ENCODE peak calls at places on chromosome 3, in seven cellular contexts. One of them, this sample, is unnamed.

GRCh38 chr3:57826286-57826951 is 70.3 kb downstream of the SLMAP start:
- DNase-seq in epithelial cell of esophagus: no peak
- DNase-seq in heart left ventricle: no peak
- DNase-seq in ovary: no peak
- DNase-seq in body of pancreas: no peak
- DNase-seq in skeletal muscle cell: no peak
- DNase-seq in A549: no peak
- DNase-seq in this sample: no peak

GRCh38 chr3:28698706-28699105 is 350.1 kb upstream of the AZI2 start:
- DNase-seq in body of pancreas: no peak
- DNase-seq in A549: no peak
- DNase-seq in ovary: no peak
- DNase-seq in heart left ventricle: no peak
- DNase-seq in epithelial cell of esophagus: no peak
- DNase-seq in skeletal muscle cell: no peak
- DNase-seq in this sample: no peak

GRCh38 chr3:76138921-76139320 is 353.6 kb upstream of the ZNF717 start:
- DNase-seq in body of pancreas: no peak
- DNase-seq in A549: no peak
- DNase-seq in ovary: no peak
- DNase-seq in skeletal muscle cell: no peak
- DNase-seq in heart left ventricle: no peak
- DNase-seq in epithelial cell of esophagus: no peak
- DNase-seq in this sample: no peak

GRCh38 chr3:115487972-115488371 is 135.3 kb upstream of the GAP43 start:
- DNase-seq in heart left ventricle: no peak
- DNase-seq in ovary: no peak
- DNase-seq in body of pancreas: no peak
- DNase-seq in A549: no peak
- DNase-seq in epithelial cell of esophagus: no peak
- DNase-seq in skeletal muscle cell: no peak
- DNase-seq in this sample: no peak

GRCh38 chr3:187828571-187829452 is 83.5 kb upstream of the BCL6 start:
- DNase-seq in heart left ventricle: no peak
- DNase-seq in epithelial cell of esophagus: no peak
- DNase-seq in ovary: no peak
- DNase-seq in A549: no peak
- DNase-seq in skeletal muscle cell: no peak
- DNase-seq in body of pancreas: no peak
- DNase-seq in this sample: no peak

GRCh38 chr3:141385386-141386079 is 17.2 kb downstream of the ZBTB38 start:
- DNase-seq in A549: no peak
- DNase-seq in epithelial cell of esophagus: no peak
- DNase-seq in skeletal muscle cell: no peak
- DNase-seq in ovary: no peak
- DNase-seq in body of pancreas: no peak
- DNase-seq in heart left ventricle: no peak
- DNase-seq in this sample: no peak

GRCh38 chr3:99498544-99499234 is 139.7 kb upstream of the COL8A1 start:
- DNase-seq in skeletal muscle cell: no peak
- DNase-seq in ovary: no peak
- DNase-seq in epithelial cell of esophagus: no peak
- DNase-seq in A549: no peak
- DNase-seq in heart left ventricle: no peak
- DNase-seq in body of pancreas: no peak
- DNase-seq in this sample: no peak

GRCh38 chr3:11522398-11522715 is 121.4 kb downstream of the VGLL4 start:
- DNase-seq in ovary: no peak
- DNase-seq in epithelial cell of esophagus: peak
- DNase-seq in heart left ventricle: no peak
- DNase-seq in A549: no peak
- DNase-seq in skeletal muscle cell: no peak
- DNase-seq in body of pancreas: no peak
- DNase-seq in this sample: no peak

GRCh38 chr3:161221881-161222600 is 930 bp downstream of the NMD3 start:
- DNase-seq in ovary: no peak
- DNase-seq in heart left ventricle: no peak
- DNase-seq in A549: no peak
- DNase-seq in body of pancreas: peak
- DNase-seq in epithelial cell of esophagus: peak
- DNase-seq in skeletal muscle cell: no peak
- DNase-seq in this sample: peak

GRCh38 chr3:70871909-70872656 is 559.6 kb upstream of the MDFIC2 start:
- DNase-seq in ovary: no peak
- DNase-seq in skeletal muscle cell: peak
- DNase-seq in heart left ventricle: no peak
- DNase-seq in A549: no peak
- DNase-seq in body of pancreas: no peak
- DNase-seq in epithelial cell of esophagus: peak
- DNase-seq in this sample: no peak

GRCh38 chr3:11077466-11077865 is 76.8 kb upstream of the HRH1 start:
- DNase-seq in ovary: no peak
- DNase-seq in epithelial cell of esophagus: peak
- DNase-seq in body of pancreas: no peak
- DNase-seq in heart left ventricle: no peak
- DNase-seq in skeletal muscle cell: peak
- DNase-seq in A549: no peak
- DNase-seq in this sample: peak

GRCh38 chr3:68666409-68667193 is 265.7 kb downstream of the TAFA4 start:
- DNase-seq in heart left ventricle: no peak
- DNase-seq in A549: no peak
- DNase-seq in epithelial cell of esophagus: peak
- DNase-seq in body of pancreas: no peak
- DNase-seq in ovary: no peak
- DNase-seq in skeletal muscle cell: no peak
- DNase-seq in this sample: no peak

GRCh38 chr3:76107935-76108570 is 322.7 kb upstream of the ZNF717 start:
- DNase-seq in heart left ventricle: no peak
- DNase-seq in body of pancreas: no peak
- DNase-seq in A549: peak
- DNase-seq in skeletal muscle cell: no peak
- DNase-seq in ovary: no peak
- DNase-seq in epithelial cell of esophagus: peak
- DNase-seq in this sample: peak

GRCh38 chr3:71492566-71492965 is 91.0 kb downstream of the FOXP1 start:
- DNase-seq in epithelial cell of esophagus: no peak
- DNase-seq in body of pancreas: no peak
- DNase-seq in heart left ventricle: no peak
- DNase-seq in ovary: no peak
- DNase-seq in skeletal muscle cell: no peak
- DNase-seq in A549: no peak
- DNase-seq in this sample: no peak

GRCh38 chr3:152317956-152318355 is 49.2 kb downstream of the MBNL1 start:
- DNase-seq in heart left ventricle: no peak
- DNase-seq in ovary: no peak
- DNase-seq in skeletal muscle cell: no peak
- DNase-seq in epithelial cell of esophagus: peak
- DNase-seq in A549: no peak
- DNase-seq in body of pancreas: no peak
- DNase-seq in this sample: no peak

GRCh38 chr3:57948782-57949242 is 59.4 kb upstream of the FLNB start:
- DNase-seq in heart left ventricle: no peak
- DNase-seq in skeletal muscle cell: no peak
- DNase-seq in A549: no peak
- DNase-seq in body of pancreas: peak
- DNase-seq in epithelial cell of esophagus: no peak
- DNase-seq in ovary: no peak
- DNase-seq in this sample: no peak

GRCh38 chr3:1723726-1724125 is 374.9 kb upstream of the CNTN4 start:
- DNase-seq in skeletal muscle cell: no peak
- DNase-seq in epithelial cell of esophagus: peak
- DNase-seq in body of pancreas: no peak
- DNase-seq in heart left ventricle: no peak
- DNase-seq in A549: no peak
- DNase-seq in ovary: no peak
- DNase-seq in this sample: no peak

GRCh38 chr3:178901204-178901603 is 170.4 kb downstream of the ZMAT3 start:
- DNase-seq in body of pancreas: no peak
- DNase-seq in heart left ventricle: no peak
- DNase-seq in A549: no peak
- DNase-seq in ovary: no peak
- DNase-seq in epithelial cell of esophagus: no peak
- DNase-seq in skeletal muscle cell: no peak
- DNase-seq in this sample: no peak

GRCh38 chr3:55621026-55621422 is 133.9 kb upstream of the WNT5A start:
- DNase-seq in heart left ventricle: no peak
- DNase-seq in A549: no peak
- DNase-seq in body of pancreas: no peak
- DNase-seq in ovary: no peak
- DNase-seq in skeletal muscle cell: no peak
- DNase-seq in epithelial cell of esophagus: no peak
- DNase-seq in this sample: no peak

GRCh38 chr3:29889230-29889629 is 608.4 kb downstream of the RBMS3 start:
- DNase-seq in body of pancreas: no peak
- DNase-seq in heart left ventricle: no peak
- DNase-seq in epithelial cell of esophagus: peak
- DNase-seq in ovary: no peak
- DNase-seq in A549: no peak
- DNase-seq in skeletal muscle cell: peak
- DNase-seq in this sample: no peak

GRCh38 chr3:177742273-177742672 is 545.0 kb upstream of the TBL1XR1 start:
- DNase-seq in heart left ventricle: no peak
- DNase-seq in body of pancreas: no peak
- DNase-seq in skeletal muscle cell: no peak
- DNase-seq in epithelial cell of esophagus: no peak
- DNase-seq in ovary: no peak
- DNase-seq in A549: no peak
- DNase-seq in this sample: no peak

GRCh38 chr3:191455257-191455952 is 5.6 kb upstream of the PYDC2 start:
- DNase-seq in ovary: no peak
- DNase-seq in skeletal muscle cell: no peak
- DNase-seq in epithelial cell of esophagus: no peak
- DNase-seq in A549: no peak
- DNase-seq in body of pancreas: no peak
- DNase-seq in heart left ventricle: no peak
- DNase-seq in this sample: no peak

GRCh38 chr3:38541800-38542199 is 45.7 kb downstream of the EXOG start:
- DNase-seq in epithelial cell of esophagus: no peak
- DNase-seq in heart left ventricle: peak
- DNase-seq in ovary: no peak
- DNase-seq in skeletal muscle cell: peak
- DNase-seq in body of pancreas: no peak
- DNase-seq in A549: no peak
- DNase-seq in this sample: no peak

GRCh38 chr3:122246214-122246613 is 62.7 kb downstream of the CASR start:
- DNase-seq in A549: no peak
- DNase-seq in body of pancreas: no peak
- DNase-seq in ovary: no peak
- DNase-seq in epithelial cell of esophagus: no peak
- DNase-seq in skeletal muscle cell: no peak
- DNase-seq in heart left ventricle: no peak
- DNase-seq in this sample: no peak
- H3K4me3 ChIP-seq in A549: no peak
- H3K4me3 ChIP-seq in body of pancreas: no peak
- H3K4me3 ChIP-seq in ovary: no peak
- H3K4me3 ChIP-seq in epithelial cell of esophagus: no peak
- H3K4me3 ChIP-seq in skeletal muscle cell: no peak
- H3K4me3 ChIP-seq in heart left ventricle: no peak
- H3K4me3 ChIP-seq in this sample: no peak

GRCh38 chr3:121748638-121749275 is 784 bp downstream of the GOLGB1 start:
- DNase-seq in heart left ventricle: no peak
- DNase-seq in ovary: no peak
- DNase-seq in epithelial cell of esophagus: peak
- DNase-seq in skeletal muscle cell: peak
- DNase-seq in body of pancreas: peak
- DNase-seq in A549: peak
- DNase-seq in this sample: no peak

GRCh38 chr3:121750087-121750415 is 510 bp upstream of the GOLGB1 start:
- DNase-seq in heart left ventricle: no peak
- DNase-seq in A549: no peak
- DNase-seq in ovary: no peak
- DNase-seq in body of pancreas: no peak
- DNase-seq in epithelial cell of esophagus: no peak
- DNase-seq in skeletal muscle cell: no peak
- DNase-seq in this sample: no peak

GRCh38 chr3:121749276-121750086 is at the start of gene GOLGB1:
- DNase-seq in A549: peak
- DNase-seq in body of pancreas: peak
- DNase-seq in skeletal muscle cell: peak
- DNase-seq in ovary: peak
- DNase-seq in epithelial cell of esophagus: peak
- DNase-seq in heart left ventricle: peak
- DNase-seq in this sample: peak

GRCh38 chr3:121752261-121752660 is 2.7 kb upstream of the GOLGB1 start:
- DNase-seq in skeletal muscle cell: no peak
- DNase-seq in ovary: no peak
- DNase-seq in epithelial cell of esophagus: peak
- DNase-seq in heart left ventricle: no peak
- DNase-seq in A549: no peak
- DNase-seq in body of pancreas: no peak
- DNase-seq in this sample: no peak

GRCh38 chr3:121752772-121753171 is 3.2 kb upstream of the GOLGB1 start:
- DNase-seq in epithelial cell of esophagus: no peak
- DNase-seq in skeletal muscle cell: no peak
- DNase-seq in ovary: no peak
- DNase-seq in heart left ventricle: no peak
- DNase-seq in A549: no peak
- DNase-seq in body of pancreas: no peak
- DNase-seq in this sample: no peak
- H3K4me3 ChIP-seq in epithelial cell of esophagus: no peak
- H3K4me3 ChIP-seq in skeletal muscle cell: no peak
- H3K4me3 ChIP-seq in ovary: no peak
- H3K4me3 ChIP-seq in heart left ventricle: no peak
- H3K4me3 ChIP-seq in A549: no peak
- H3K4me3 ChIP-seq in body of pancreas: no peak
- H3K4me3 ChIP-seq in this sample: no peak

DNA sequence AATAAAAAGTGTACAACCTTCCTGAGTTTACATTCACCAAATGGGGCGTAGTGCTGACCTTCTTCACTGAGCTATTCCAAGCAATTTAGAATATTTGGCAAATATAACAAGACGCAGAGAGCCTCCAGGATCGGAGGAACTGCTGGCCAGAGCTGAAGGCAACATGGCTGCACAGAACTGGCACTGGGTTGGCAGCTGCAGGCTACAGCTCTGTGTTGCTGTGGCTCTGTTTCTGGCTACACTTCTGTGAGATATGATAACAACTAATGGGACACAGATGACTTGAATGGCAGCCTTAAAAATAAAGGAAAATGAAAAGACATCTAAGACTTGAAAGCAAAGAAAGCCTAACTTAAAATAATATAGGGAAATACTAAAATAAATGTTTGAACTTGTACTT is 10.8 kb upstream of the SLC6A20 start:
- DNase-seq in heart left ventricle: no peak
- DNase-seq in epithelial cell of esophagus: no peak
- DNase-seq in ovary: no peak
- DNase-seq in body of pancreas: no peak
- DNase-seq in skeletal muscle cell: no peak
- DNase-seq in A549: no peak
- DNase-seq in this sample: no peak
- H3K4me3 ChIP-seq in heart left ventricle: no peak
- H3K4me3 ChIP-seq in epithelial cell of esophagus: no peak
- H3K4me3 ChIP-seq in ovary: no peak
- H3K4me3 ChIP-seq in body of pancreas: no peak
- H3K4me3 ChIP-seq in skeletal muscle cell: no peak
- H3K4me3 ChIP-seq in A549: no peak
- H3K4me3 ChIP-seq in this sample: no peak

DNA sequence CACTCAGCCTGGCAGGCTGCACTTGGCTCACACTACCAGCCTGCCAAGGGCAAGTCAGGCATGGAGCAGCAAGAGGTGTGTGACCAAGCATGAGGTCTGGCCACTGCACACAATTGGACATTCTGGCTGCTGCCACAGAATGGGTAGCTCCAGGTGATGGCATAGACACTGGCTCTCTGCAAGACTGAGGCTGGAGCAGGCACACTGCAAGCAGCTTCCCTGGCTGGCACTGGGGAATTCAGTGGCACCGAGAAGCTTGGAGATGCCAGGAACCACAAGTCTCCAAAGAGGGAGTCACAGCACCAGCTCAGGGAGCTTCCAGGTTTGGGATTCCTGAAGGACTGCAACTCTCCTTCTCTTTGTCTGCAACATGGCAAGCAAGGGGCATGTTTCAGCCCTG is 42.0 kb upstream of the KCNH8 start:
- DNase-seq in ovary: no peak
- DNase-seq in skeletal muscle cell: no peak
- DNase-seq in body of pancreas: no peak
- DNase-seq in epithelial cell of esophagus: no peak
- DNase-seq in A549: no peak
- DNase-seq in heart left ventricle: no peak
- DNase-seq in this sample: no peak
- H3K4me3 ChIP-seq in ovary: no peak
- H3K4me3 ChIP-seq in skeletal muscle cell: no peak
- H3K4me3 ChIP-seq in body of pancreas: no peak
- H3K4me3 ChIP-seq in epithelial cell of esophagus: no peak
- H3K4me3 ChIP-seq in A549: no peak
- H3K4me3 ChIP-seq in heart left ventricle: no peak
- H3K4me3 ChIP-seq in this sample: no peak

This sample was measured in HL-60.